ENCODE peak calls at places on chromosomes 2 and 18, in eight cellular contexts. One of them, this sample, is unnamed.

GRCh38 chr2:85057236-85057635 is 76.0 kb upstream of the TCF7L1 start:
- DNase-seq in mucosa of gallbladder: no peak
- DNase-seq in germinal center: no peak
- DNase-seq in HFFc6: no peak
- DNase-seq in right cardiac atrium: no peak
- DNase-seq in NCI-H1436: no peak
- DNase-seq in posterior cingulate gyrus: no peak
- DNase-seq in NCI-H1417: no peak
- DNase-seq in this sample: no peak

GRCh38 chr2:238700122-238700457 is 147.8 kb upstream of the TWIST2 start:
- DNase-seq in mucosa of gallbladder: peak; percentile 26
- DNase-seq in germinal center: no peak
- DNase-seq in HFFc6: peak; percentile 6
- DNase-seq in right cardiac atrium: peak; percentile 74
- DNase-seq in NCI-H1436: no peak
- DNase-seq in posterior cingulate gyrus: no peak
- DNase-seq in NCI-H1417: no peak
- DNase-seq in this sample: no peak

GRCh38 chr2:25491966-25492532 is 150.3 kb upstream of the DNMT3A start:
- DNase-seq in mucosa of gallbladder: no peak
- DNase-seq in germinal center: no peak
- DNase-seq in HFFc6: no peak
- DNase-seq in right cardiac atrium: no peak
- DNase-seq in NCI-H1436: no peak
- DNase-seq in posterior cingulate gyrus: no peak
- DNase-seq in NCI-H1417: no peak
- DNase-seq in this sample: no peak

GRCh38 chr2:12694990-12695774 is 21.6 kb upstream of the TRIB2 start:
- DNase-seq in mucosa of gallbladder: no peak
- DNase-seq in germinal center: no peak
- DNase-seq in HFFc6: no peak
- DNase-seq in right cardiac atrium: no peak
- DNase-seq in NCI-H1436: no peak
- DNase-seq in posterior cingulate gyrus: no peak
- DNase-seq in NCI-H1417: no peak
- DNase-seq in this sample: no peak

GRCh38 chr2:134435505-134435904 is 181.6 kb downstream of the MGAT5 start:
- DNase-seq in mucosa of gallbladder: no peak
- DNase-seq in germinal center: no peak
- DNase-seq in HFFc6: no peak
- DNase-seq in right cardiac atrium: no peak
- DNase-seq in NCI-H1436: no peak
- DNase-seq in posterior cingulate gyrus: no peak
- DNase-seq in NCI-H1417: no peak
- DNase-seq in this sample: no peak

GRCh38 chr2:83054751-83055150 is 1404.3 kb downstream of the SUCLG1 start:
- DNase-seq in mucosa of gallbladder: no peak
- DNase-seq in germinal center: no peak
- DNase-seq in HFFc6: no peak
- DNase-seq in right cardiac atrium: no peak
- DNase-seq in NCI-H1436: no peak
- DNase-seq in posterior cingulate gyrus: no peak
- DNase-seq in NCI-H1417: no peak
- DNase-seq in this sample: no peak

GRCh38 chr2:88058226-88058625 is 2.6 kb upstream of the KRCC1 start:
- DNase-seq in mucosa of gallbladder: no peak
- DNase-seq in germinal center: no peak
- DNase-seq in HFFc6: no peak
- DNase-seq in right cardiac atrium: no peak
- DNase-seq in NCI-H1436: no peak
- DNase-seq in posterior cingulate gyrus: no peak
- DNase-seq in NCI-H1417: no peak
- DNase-seq in this sample: no peak

GRCh38 chr2:213229814-213230213 is 54.5 kb upstream of the SPAG16 start:
- DNase-seq in mucosa of gallbladder: no peak
- DNase-seq in germinal center: no peak
- DNase-seq in HFFc6: peak; percentile 71
- DNase-seq in right cardiac atrium: no peak
- DNase-seq in NCI-H1436: no peak
- DNase-seq in posterior cingulate gyrus: no peak
- DNase-seq in NCI-H1417: no peak
- DNase-seq in this sample: no peak

GRCh38 chr18:56248613-56249235 is 389.7 kb downstream of the TXNL1 start:
- DNase-seq in mucosa of gallbladder: no peak
- DNase-seq in germinal center: peak; percentile 58
- DNase-seq in HFFc6: no peak
- DNase-seq in right cardiac atrium: no peak
- DNase-seq in NCI-H1436: no peak
- DNase-seq in posterior cingulate gyrus: no peak
- DNase-seq in NCI-H1417: no peak
- DNase-seq in this sample: no peak

GRCh38 chr2:157349949-157350510 is 24.4 kb upstream of the ERMN start:
- DNase-seq in mucosa of gallbladder: no peak
- DNase-seq in germinal center: no peak
- DNase-seq in HFFc6: no peak
- DNase-seq in right cardiac atrium: no peak
- DNase-seq in NCI-H1436: no peak
- DNase-seq in posterior cingulate gyrus: no peak
- DNase-seq in NCI-H1417: no peak
- DNase-seq in this sample: no peak

GRCh38 chr2:212968284-212969081 is 182.9 kb downstream of the IKZF2 start:
- DNase-seq in mucosa of gallbladder: no peak
- DNase-seq in germinal center: no peak
- DNase-seq in HFFc6: peak; percentile 23
- DNase-seq in right cardiac atrium: no peak
- DNase-seq in NCI-H1436: no peak
- DNase-seq in posterior cingulate gyrus: no peak
- DNase-seq in NCI-H1417: no peak
- DNase-seq in this sample: no peak

GRCh38 chr2:46387292-46387691 is 90.1 kb downstream of the EPAS1 start:
- DNase-seq in mucosa of gallbladder: no peak
- DNase-seq in germinal center: no peak
- DNase-seq in HFFc6: no peak
- DNase-seq in right cardiac atrium: no peak
- DNase-seq in NCI-H1436: no peak
- DNase-seq in posterior cingulate gyrus: no peak
- DNase-seq in NCI-H1417: no peak
- DNase-seq in this sample: no peak

GRCh38 chr18:10035306-10035991 is 121.6 kb downstream of the VAPA start:
- DNase-seq in mucosa of gallbladder: no peak
- DNase-seq in germinal center: no peak
- DNase-seq in HFFc6: peak; percentile 27
- DNase-seq in right cardiac atrium: no peak
- DNase-seq in NCI-H1436: no peak
- DNase-seq in posterior cingulate gyrus: no peak
- DNase-seq in NCI-H1417: peak; percentile 30
- DNase-seq in this sample: no peak

GRCh38 chr2:232365621-232366321 is 12.8 kb upstream of the ALPP start:
- DNase-seq in mucosa of gallbladder: peak; percentile 41
- DNase-seq in germinal center: no peak
- DNase-seq in HFFc6: peak; percentile 59
- DNase-seq in right cardiac atrium: no peak
- DNase-seq in NCI-H1436: no peak
- DNase-seq in posterior cingulate gyrus: no peak
- DNase-seq in NCI-H1417: peak; percentile 21
- DNase-seq in this sample: no peak

This sample was measured in NCI-H1105 treated with DMSO at 0.1 percent for 48 hours.